ENCODE peak calls at places on chromosomes 3 and 15, in nine cellular contexts. One of them, this sample, is unnamed.

GRCh38 chr3:86938706-86939105 is 52.2 kb downstream of the VGLL3 start:
- DNase-seq in EH: peak; percentile 98
- DNase-seq in transverse colon: no peak
- DNase-seq in activated gamma-delta T cell: no peak
- DNase-seq in dermis microvascular lymphatic vessel endothelial cell: no peak
- DNase-seq in activated CD8-positive, alpha-beta memory T cell treated with anti-CD3 and anti-CD28 coated beads, Interleukin-2, amount 50 U/mL, for 4 hours: no peak
- DNase-seq in tibial artery: no peak
- DNase-seq in NCI-H2081: no peak
- DNase-seq in naive thymus-derived CD8-positive, alpha-beta T cell: no peak
- DNase-seq in this sample: peak; percentile 98

GRCh38 chr3:179720196-179720595 is 67.4 kb downstream of the USP13 start:
- DNase-seq in EH: no peak
- DNase-seq in transverse colon: no peak
- DNase-seq in activated gamma-delta T cell: no peak
- DNase-seq in dermis microvascular lymphatic vessel endothelial cell: no peak
- DNase-seq in activated CD8-positive, alpha-beta memory T cell treated with anti-CD3 and anti-CD28 coated beads, Interleukin-2, amount 50 U/mL, for 4 hours: no peak
- DNase-seq in tibial artery: no peak
- DNase-seq in NCI-H2081: peak; percentile 46
- DNase-seq in naive thymus-derived CD8-positive, alpha-beta T cell: no peak
- DNase-seq in this sample: no peak

GRCh38 chr3:154184582-154184981 is 63.4 kb downstream of the ARHGEF26 start:
- DNase-seq in EH: no peak
- DNase-seq in transverse colon: no peak
- DNase-seq in activated gamma-delta T cell: no peak
- DNase-seq in dermis microvascular lymphatic vessel endothelial cell: no peak
- DNase-seq in activated CD8-positive, alpha-beta memory T cell treated with anti-CD3 and anti-CD28 coated beads, Interleukin-2, amount 50 U/mL, for 4 hours: no peak
- DNase-seq in tibial artery: no peak
- DNase-seq in NCI-H2081: no peak
- DNase-seq in naive thymus-derived CD8-positive, alpha-beta T cell: no peak
- DNase-seq in this sample: no peak

GRCh38 chr3:25508901-25509300 is 80.8 kb downstream of the RARB start:
- DNase-seq in EH: peak; percentile 91
- DNase-seq in transverse colon: no peak
- DNase-seq in activated gamma-delta T cell: no peak
- DNase-seq in dermis microvascular lymphatic vessel endothelial cell: no peak
- DNase-seq in activated CD8-positive, alpha-beta memory T cell treated with anti-CD3 and anti-CD28 coated beads, Interleukin-2, amount 50 U/mL, for 4 hours: no peak
- DNase-seq in tibial artery: no peak
- DNase-seq in NCI-H2081: no peak
- DNase-seq in naive thymus-derived CD8-positive, alpha-beta T cell: no peak
- DNase-seq in this sample: peak; percentile 75

GRCh38 chr3:37813403-37813802 is 48.3 kb upstream of the CTDSPL start:
- DNase-seq in EH: no peak
- DNase-seq in transverse colon: no peak
- DNase-seq in activated gamma-delta T cell: no peak
- DNase-seq in dermis microvascular lymphatic vessel endothelial cell: no peak
- DNase-seq in activated CD8-positive, alpha-beta memory T cell treated with anti-CD3 and anti-CD28 coated beads, Interleukin-2, amount 50 U/mL, for 4 hours: no peak
- DNase-seq in tibial artery: no peak
- DNase-seq in NCI-H2081: no peak
- DNase-seq in naive thymus-derived CD8-positive, alpha-beta T cell: no peak
- DNase-seq in this sample: no peak

GRCh38 chr3:176174060-176174459 is 1023.2 kb downstream of the TBL1XR1 start:
- DNase-seq in EH: no peak
- DNase-seq in transverse colon: no peak
- DNase-seq in activated gamma-delta T cell: no peak
- DNase-seq in dermis microvascular lymphatic vessel endothelial cell: no peak
- DNase-seq in activated CD8-positive, alpha-beta memory T cell treated with anti-CD3 and anti-CD28 coated beads, Interleukin-2, amount 50 U/mL, for 4 hours: no peak
- DNase-seq in tibial artery: no peak
- DNase-seq in NCI-H2081: no peak
- DNase-seq in naive thymus-derived CD8-positive, alpha-beta T cell: no peak
- DNase-seq in this sample: no peak

GRCh38 chr15:83014205-83014653 is 2.8 kb upstream of the C15orf40 start:
- DNase-seq in EH: no peak
- DNase-seq in transverse colon: no peak
- DNase-seq in activated gamma-delta T cell: no peak
- DNase-seq in dermis microvascular lymphatic vessel endothelial cell: no peak
- DNase-seq in activated CD8-positive, alpha-beta memory T cell treated with anti-CD3 and anti-CD28 coated beads, Interleukin-2, amount 50 U/mL, for 4 hours: no peak
- DNase-seq in tibial artery: no peak
- DNase-seq in NCI-H2081: no peak
- DNase-seq in naive thymus-derived CD8-positive, alpha-beta T cell: no peak
- DNase-seq in this sample: no peak

GRCh38 chr15:39404767-39405173 is 176.1 kb upstream of the THBS1 start:
- DNase-seq in EH: peak; percentile 100
- DNase-seq in transverse colon: no peak
- DNase-seq in activated gamma-delta T cell: no peak
- DNase-seq in dermis microvascular lymphatic vessel endothelial cell: no peak
- DNase-seq in activated CD8-positive, alpha-beta memory T cell treated with anti-CD3 and anti-CD28 coated beads, Interleukin-2, amount 50 U/mL, for 4 hours: no peak
- DNase-seq in tibial artery: no peak
- DNase-seq in NCI-H2081: no peak
- DNase-seq in naive thymus-derived CD8-positive, alpha-beta T cell: no peak
- DNase-seq in this sample: peak; percentile 99

GRCh38 chr3:130395916-130396315 is 50.4 kb downstream of the COL6A5 start:
- DNase-seq in EH: peak; percentile 33
- DNase-seq in transverse colon: no peak
- DNase-seq in activated gamma-delta T cell: no peak
- DNase-seq in dermis microvascular lymphatic vessel endothelial cell: peak; percentile 61
- DNase-seq in activated CD8-positive, alpha-beta memory T cell treated with anti-CD3 and anti-CD28 coated beads, Interleukin-2, amount 50 U/mL, for 4 hours: no peak
- DNase-seq in tibial artery: no peak
- DNase-seq in NCI-H2081: no peak
- DNase-seq in naive thymus-derived CD8-positive, alpha-beta T cell: no peak
- DNase-seq in this sample: peak; percentile 28

GRCh38 chr3:157447026-157447694 is 10.5 kb downstream of the PTX3 start:
- DNase-seq in EH: peak; percentile 68
- DNase-seq in transverse colon: no peak
- DNase-seq in activated gamma-delta T cell: no peak
- DNase-seq in dermis microvascular lymphatic vessel endothelial cell: peak; percentile 47
- DNase-seq in activated CD8-positive, alpha-beta memory T cell treated with anti-CD3 and anti-CD28 coated beads, Interleukin-2, amount 50 U/mL, for 4 hours: no peak
- DNase-seq in tibial artery: no peak
- DNase-seq in NCI-H2081: peak; percentile 11
- DNase-seq in naive thymus-derived CD8-positive, alpha-beta T cell: no peak
- DNase-seq in this sample: peak; percentile 74

GRCh38 chr3:59310736-59311135 is 260.9 kb upstream of the CFAP20DC start:
- DNase-seq in EH: no peak
- DNase-seq in transverse colon: no peak
- DNase-seq in activated gamma-delta T cell: no peak
- DNase-seq in dermis microvascular lymphatic vessel endothelial cell: no peak
- DNase-seq in activated CD8-positive, alpha-beta memory T cell treated with anti-CD3 and anti-CD28 coated beads, Interleukin-2, amount 50 U/mL, for 4 hours: no peak
- DNase-seq in tibial artery: no peak
- DNase-seq in NCI-H2081: no peak
- DNase-seq in naive thymus-derived CD8-positive, alpha-beta T cell: no peak
- DNase-seq in this sample: no peak

GRCh38 chr15:40342421-40343313 is 1.9 kb upstream of the CCDC9B start:
- DNase-seq in EH: peak; percentile 62
- DNase-seq in transverse colon: no peak
- DNase-seq in activated gamma-delta T cell: no peak
- DNase-seq in dermis microvascular lymphatic vessel endothelial cell: no peak
- DNase-seq in activated CD8-positive, alpha-beta memory T cell treated with anti-CD3 and anti-CD28 coated beads, Interleukin-2, amount 50 U/mL, for 4 hours: no peak
- DNase-seq in tibial artery: no peak
- DNase-seq in NCI-H2081: no peak
- DNase-seq in naive thymus-derived CD8-positive, alpha-beta T cell: no peak
- DNase-seq in this sample: no peak

GRCh38 chr3:196227629-196228493 is 11.5 kb downstream of the SLC51A start:
- DNase-seq in EH: peak; percentile 66
- DNase-seq in transverse colon: no peak
- DNase-seq in activated gamma-delta T cell: no peak
- DNase-seq in dermis microvascular lymphatic vessel endothelial cell: no peak
- DNase-seq in activated CD8-positive, alpha-beta memory T cell treated with anti-CD3 and anti-CD28 coated beads, Interleukin-2, amount 50 U/mL, for 4 hours: no peak
- DNase-seq in tibial artery: no peak
- DNase-seq in NCI-H2081: no peak
- DNase-seq in naive thymus-derived CD8-positive, alpha-beta T cell: no peak
- DNase-seq in this sample: peak; percentile 67

GRCh38 chr3:77814845-77815244 is 774.9 kb downstream of the ROBO2 start:
- DNase-seq in EH: no peak
- DNase-seq in transverse colon: no peak
- DNase-seq in activated gamma-delta T cell: no peak
- DNase-seq in dermis microvascular lymphatic vessel endothelial cell: no peak
- DNase-seq in activated CD8-positive, alpha-beta memory T cell treated with anti-CD3 and anti-CD28 coated beads, Interleukin-2, amount 50 U/mL, for 4 hours: no peak
- DNase-seq in tibial artery: no peak
- DNase-seq in NCI-H2081: no peak
- DNase-seq in naive thymus-derived CD8-positive, alpha-beta T cell: no peak
- DNase-seq in this sample: no peak

GRCh38 chr15:23860290-23860751 is 173.2 kb upstream of the NDN start:
- DNase-seq in EH: no peak
- DNase-seq in transverse colon: no peak
- DNase-seq in activated gamma-delta T cell: no peak
- DNase-seq in dermis microvascular lymphatic vessel endothelial cell: no peak
- DNase-seq in activated CD8-positive, alpha-beta memory T cell treated with anti-CD3 and anti-CD28 coated beads, Interleukin-2, amount 50 U/mL, for 4 hours: no peak
- DNase-seq in tibial artery: no peak
- DNase-seq in NCI-H2081: no peak
- DNase-seq in naive thymus-derived CD8-positive, alpha-beta T cell: no peak
- DNase-seq in this sample: no peak